ENCODE peak calls at places on chromosomes 12 and 14, in six cellular contexts. J is IMR-90; K is AG04450; P is effector memory CD4-positive, alpha-beta T cell; Q is mucosa of descending colon; Y is CD8-positive, alpha-beta memory T cell. B is an unnamed sample. For H3K9me3, the result is how much of the 10 kb centered on the place peaks cover.

GRCh38 chr14:82694820-82695219 is 1161.2 kb upstream of the SEL1L start:
- DNase-seq in Q (no peak), P (no peak), K (no peak), J (no peak), Y (no peak), B (no peak)

GRCh38 chr12:97386133-97386581 is 76.4 kb upstream of the RMST start:
- DNase-seq in Y (no peak), Q (no peak), P (no peak), J (no peak), K (no peak), B (no peak)

GRCh38 chr14:62682208-62682607 is 363.1 kb downstream of the KCNH5 start:
- DNase-seq in P (no peak), J (no peak), Q (no peak), Y (no peak), K (no peak), B (no peak)

GRCh38 chr12:13546231-13546630 is 349.7 kb downstream of the EMP1 start:
- DNase-seq in Y (no peak), P (no peak), Q (no peak), J (no peak), K (no peak), B (no peak)

GRCh38 chr12:89179983-89180382 is 172.3 kb downstream of the DUSP6 start:
- DNase-seq in K (no peak), Q (no peak), P (no peak), Y (no peak), J (peak), B (no peak)

GRCh38 chr12:107027304-107028053 is 40.5 kb upstream of the MTERF2 start:
- DNase-seq in J (peak), Y (peak), K (peak), P (peak), Q (no peak), B (no peak)

GRCh38 chr14:62882967-62883366 is 162.3 kb downstream of the KCNH5 start:
- DNase-seq in K (no peak), P (no peak), J (no peak), Y (no peak), Q (no peak), B (no peak)

GRCh38 chr14:20631023-20631820 is 10.3 kb downstream of the OR6S1 start:
- DNase-seq in Y (no peak), P (peak), Q (no peak), J (peak), K (peak), B (no peak)

GRCh38 chr14:94483729-94484275 is 7.8 kb upstream of the SERPINA9 start:
- DNase-seq in P (no peak), K (no peak), Q (no peak), J (peak), Y (no peak), B (no peak)

GRCh38 chr12:18888062-18888461 is 150.1 kb downstream of the CAPZA3 start:
- DNase-seq in J (no peak), K (no peak), Q (no peak), P (no peak), Y (no peak), B (no peak)

GRCh38 chr14:92880851-92881250 is 42.1 kb upstream of the CHGA start:
- DNase-seq in P (no peak), Y (no peak), Q (no peak), J (peak), K (no peak), B (no peak)

GRCh38 chr12:43381879-43382278 is 170.1 kb downstream of the ADAMTS20 start:
- DNase-seq in Q (no peak), Y (no peak), K (no peak), J (no peak), P (no peak), B (no peak)

GRCh38 chr14:102527255-102528232 is 18.0 kb upstream of the ANKRD9 start:
- DNase-seq in J (no peak), Y (no peak), Q (peak), P (no peak), K (no peak), B (no peak)

GRCh38 chr12:71973687-71974086 is 35.0 kb downstream of the TPH2 start:
- DNase-seq in P (no peak), Y (no peak), Q (no peak), K (no peak), J (peak), B (no peak)

GRCh38 chr12:87849074-87849473 is 180.1 kb downstream of the C12orf50 start:
- DNase-seq in K (no peak), J (no peak), P (no peak), Q (no peak), Y (no peak), B (no peak)

GRCh38 chr12:14948672-14949071 is 10.3 kb upstream of the ERP27 start:
- DNase-seq in K (peak), Q (no peak), J (peak), P (peak), Y (peak), B (no peak)

GRCh38 chr12:63007726-63008125 is 72.8 kb upstream of the PPM1H start:
- DNase-seq in Y (no peak), P (no peak), K (no peak), Q (no peak), J (no peak), B (no peak)

GRCh38 chr12:14514154-14514842 is 53.4 kb downstream of the PLBD1 start:
- DNase-seq in P (no peak), J (peak), K (no peak), Q (no peak), Y (no peak), B (no peak)

GRCh38 chr12:128137140-128137539 is 129.8 kb upstream of the TMEM132C start:
- DNase-seq in Q (no peak), K (no peak), P (no peak), Y (no peak), J (no peak), B (no peak)

GRCh38 chr12:30095511-30095910 is 311.8 kb upstream of the TMTC1 start:
- DNase-seq in P (no peak), Q (no peak), K (no peak), J (no peak), Y (no peak), B (no peak)

GRCh38 chr12:5309654-5310053 is 122.3 kb upstream of the NTF3 start:
- DNase-seq in J (no peak), K (no peak), P (no peak), Y (no peak), Q (no peak), B (no peak)

GRCh38 chr14:100906420-100906819 is 2.9 kb upstream of the RTL1 start:
- DNase-seq in K (no peak), Q (no peak), P (no peak), Y (no peak), J (no peak), B (no peak)

DNA sequence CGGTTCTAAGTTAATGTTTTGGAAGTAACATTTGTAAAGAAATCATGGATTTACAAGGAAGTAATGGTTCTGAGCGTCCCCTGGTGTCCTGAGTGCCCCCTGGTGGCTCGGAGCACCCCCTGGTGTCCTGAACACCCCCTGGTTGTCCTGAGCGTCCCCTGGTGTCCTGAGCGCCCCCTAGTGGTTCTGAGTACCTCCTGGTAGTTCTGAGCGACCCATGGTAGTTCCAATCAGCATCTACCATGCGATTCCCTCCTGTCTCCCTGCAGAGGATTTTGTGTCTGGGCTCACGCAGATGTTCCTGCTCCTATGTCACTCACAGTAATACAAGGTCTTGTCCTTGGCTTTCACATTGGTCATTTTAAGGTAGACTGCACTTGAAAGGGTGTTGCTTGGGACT is 1352.9 kb downstream of the TMEM121 start:
- DNase-seq in Y (peak), P (peak), Q (peak), K (no peak), J (no peak), B (no peak)
- H3K9me3 ChIP-seq in Y (under half), P (under half), Q (under half), K (under half), J (under half), B (under half)

GRCh38 chr14:106051790-106052189 is 525.4 kb downstream of the TMEM121 start:
- DNase-seq in Q (no peak), K (no peak), P (no peak), Y (no peak), J (no peak), B (no peak)
- H3K9me3 ChIP-seq in Q (under half), K (under half), P (under half), Y (under half), J (under half), B (under half)

GRCh38 chr14:29712586-29712985 is 215.1 kb downstream of the PRKD1 start:
- DNase-seq in Y (no peak), K (no peak), P (no peak), Q (no peak), J (no peak), B (no peak)

GRCh38 chr14:29717906-29718305 is 209.7 kb downstream of the PRKD1 start:
- DNase-seq in K (no peak), J (peak), P (no peak), Q (no peak), Y (no peak), B (no peak)

GRCh38 chr14:29721586-29721985 is 206.1 kb downstream of the PRKD1 start:
- DNase-seq in P (no peak), J (no peak), K (no peak), Y (no peak), Q (no peak), B (no peak)

GRCh38 chr14:29716150-29716549 is 211.5 kb downstream of the PRKD1 start:
- DNase-seq in Y (no peak), J (peak), P (no peak), Q (no peak), K (peak), B (no peak)
- H3K9me3 ChIP-seq in Y (under half), J (under half), P (under half), Q (under half), K (under half), B (under half)

DNA sequence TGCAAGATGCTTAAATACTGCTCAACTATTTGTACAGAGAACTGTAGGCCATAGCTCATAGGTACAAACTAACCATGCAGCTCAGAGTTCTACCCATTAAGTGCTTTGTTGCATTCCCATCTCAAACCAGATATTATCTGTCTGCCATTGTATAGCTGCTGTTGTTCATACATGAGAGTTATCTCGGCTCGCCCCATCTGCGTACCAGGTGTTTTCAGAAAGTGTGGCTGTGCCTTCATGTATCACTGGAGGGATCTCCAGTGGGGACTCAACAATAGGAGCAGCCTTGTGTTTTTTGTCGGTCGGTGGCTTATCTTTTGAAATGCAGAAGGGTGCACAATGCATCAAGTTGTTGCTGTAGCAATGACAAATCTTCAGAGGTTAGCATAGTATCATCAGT is 678.3 kb downstream of the RERGL start:
- DNase-seq in K (no peak), J (no peak), Y (no peak), Q (no peak), P (no peak), B (no peak)
- H3K9me3 ChIP-seq in K (under half), J (under half), Y (under half), Q (under half), P (under half), B (under half)

GRCh38 chr12:133233993-133234564 is 1.6 kb downstream of the ANHX start:
- DNase-seq in P (no peak), Q (no peak), K (no peak), Y (no peak), J (no peak), B (no peak)
- H3K9me3 ChIP-seq in P (under half), Q (half or more), K (half or more), Y (under half), J (half or more), B (under half)

DNA sequence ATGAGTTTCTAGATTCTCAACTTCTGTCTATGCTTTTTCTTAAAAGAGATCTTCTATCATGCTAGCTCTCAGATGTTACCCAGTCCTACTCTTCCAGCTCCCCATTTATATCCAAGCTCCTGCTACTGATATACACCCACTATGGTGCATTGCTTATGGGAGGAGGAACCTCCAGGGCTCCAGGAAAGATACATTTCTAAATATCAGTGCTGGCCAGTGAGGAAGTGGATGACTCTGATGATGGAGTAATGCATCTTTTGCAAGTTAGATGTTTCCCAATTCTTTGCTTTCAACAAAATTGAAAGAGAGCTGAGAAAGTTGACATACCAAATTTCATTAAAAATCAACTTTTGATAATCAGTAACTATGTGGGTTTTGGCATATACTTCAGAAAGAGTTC is 105.7 kb upstream of the RESF1 start:
- DNase-seq in K (no peak), Y (no peak), Q (no peak), P (no peak), J (no peak), B (no peak)
- H3K9me3 ChIP-seq in K (under half), Y (under half), Q (under half), P (under half), J (under half), B (under half)

GRCh38 chr14:25118671-25119070 is 68.7 kb upstream of the STXBP6 start:
- DNase-seq in Y (no peak), J (no peak), P (no peak), Q (no peak), K (no peak), B (no peak)
- H3K9me3 ChIP-seq in Y (under half), J (under half), P (under half), Q (under half), K (under half), B (under half)